ENCODE peak calls at places on chromosome X, in seven cellular contexts. C is posterior vena cava, G is HCT116, V is T-helper 9 cell, T is RWPE1, O is prostate gland, K is PC-9. X is an unnamed sample.

GRCh38 chrX:86002076-86002896 is 45.1 kb downstream of the CHM start:
- DNase-seq in C (no peak), G (peak; percentile 7), V (no peak), T (peak; percentile 1), O (no peak), K (peak; percentile 72), X (peak; percentile 51)

GRCh38 chrX:152959626-152960025 is 34.3 kb downstream of the PNMA5 start:
- DNase-seq in C (no peak), G (no peak), V (no peak), T (no peak), O (no peak), K (no peak), X (no peak)

GRCh38 chrX:40845331-40845911 is 110.1 kb upstream of the MED14 start:
- DNase-seq in C (no peak), G (no peak), V (no peak), T (no peak), O (no peak), K (no peak), X (no peak)

GRCh38 chrX:6558979-6559378 is 24.1 kb upstream of the VCX3A start:
- DNase-seq in C (no peak), G (no peak), V (no peak), T (no peak), O (no peak), K (no peak), X (no peak)

GRCh38 chrX:50881028-50881427 is 29.5 kb upstream of the BMP15 start:
- DNase-seq in C (no peak), G (no peak), V (no peak), T (no peak), O (no peak), K (no peak), X (no peak)

GRCh38 chrX:68681443-68681941 is 34.0 kb downstream of the STARD8 start:
- DNase-seq in C (no peak), G (no peak), V (no peak), T (no peak), O (no peak), K (no peak), X (no peak)

GRCh38 chrX:68999931-69000330 is 165.3 kb downstream of the PJA1 start:
- DNase-seq in C (no peak), G (no peak), V (no peak), T (no peak), O (no peak), K (no peak), X (no peak)

GRCh38 chrX:99301990-99302389 is 1108.1 kb downstream of the PCDH19 start:
- DNase-seq in C (no peak), G (no peak), V (no peak), T (no peak), O (no peak), K (no peak), X (no peak)

GRCh38 chrX:117854806-117855205 is 261.8 kb downstream of the KLHL13 start:
- DNase-seq in C (no peak), G (no peak), V (no peak), T (no peak), O (no peak), K (no peak), X (no peak)

GRCh38 chrX:109886122-109886761 is 116.7 kb upstream of the TMEM164 start:
- DNase-seq in C (peak; percentile 61), G (peak; percentile 37), V (peak; percentile 16), T (peak; percentile 46), O (peak; percentile 6), K (peak; percentile 42), X (no peak)

GRCh38 chrX:154348646-154349358 is 25.6 kb downstream of the FLNA start:
- DNase-seq in C (peak; percentile 81), G (no peak), V (no peak), T (no peak), O (no peak), K (peak; percentile 10), X (peak; percentile 23)

GRCh38 chrX:38664285-38664684 is 102.9 kb downstream of the TSPAN7 start:
- DNase-seq in C (no peak), G (peak; percentile 26), V (no peak), T (peak; percentile 13), O (no peak), K (no peak), X (no peak)

GRCh38 chrX:45849261-45849660 is 648.6 kb upstream of the DIPK2B start:
- DNase-seq in C (no peak), G (peak; percentile 57), V (no peak), T (peak; percentile 51), O (peak; percentile 15), K (peak; percentile 8), X (no peak)

GRCh38 chrX:30690330-30690729 is 37.1 kb downstream of the GK start:
- DNase-seq in C (no peak), G (no peak), V (no peak), T (no peak), O (no peak), K (no peak), X (no peak)

GRCh38 chrX:138255373-138255772 is 456.1 kb downstream of the FGF13 start:
- DNase-seq in C (no peak), G (no peak), V (no peak), T (no peak), O (no peak), K (no peak), X (no peak)

GRCh38 chrX:111100191-111100590 is 4.2 kb downstream of the PAK3 start:
- DNase-seq in C (no peak), G (peak; percentile 10), V (no peak), T (peak; percentile 63), O (peak; percentile 5), K (peak; percentile 13), X (no peak)

GRCh38 chrX:50471390-50471789 is 765 bp upstream of the DGKK start:
- DNase-seq in C (no peak), G (no peak), V (no peak), T (no peak), O (no peak), K (no peak), X (no peak)

GRCh38 chrX:30275498-30275897 is 28.6 kb downstream of the MAGEB1 start:
- DNase-seq in C (no peak), G (peak; percentile 15), V (no peak), T (peak; percentile 3), O (no peak), K (peak; percentile 13), X (no peak)

GRCh38 chrX:40996886-40997530 is 88.2 kb upstream of the USP9X start:
- DNase-seq in C (no peak), G (peak; percentile 42), V (no peak), T (peak; percentile 6), O (no peak), K (no peak), X (no peak)

GRCh38 chrX:14026121-14026520 is 3.6 kb downstream of the GEMIN8 start:
- DNase-seq in C (no peak), G (no peak), V (no peak), T (no peak), O (no peak), K (no peak), X (no peak)

GRCh38 chrX:136061302-136061701 is 76.1 kb downstream of the SLC9A6 start:
- DNase-seq in C (no peak), G (no peak), V (no peak), T (no peak), O (no peak), K (no peak), X (no peak)

GRCh38 chrX:110003167-110004156 is 548 bp downstream of the TMEM164 start:
- DNase-seq in C (no peak), G (no peak), V (no peak), T (peak; percentile 9), O (peak; percentile 5), K (peak; percentile 25), X (no peak)

GRCh38 chrX:12948495-12948894 is 26.4 kb upstream of the TMSB4X start:
- DNase-seq in C (no peak), G (no peak), V (no peak), T (no peak), O (no peak), K (no peak), X (no peak)

GRCh38 chrX:141314441-141314840 is 72.1 kb upstream of the SPANXC start:
- DNase-seq in C (no peak), G (no peak), V (no peak), T (peak; percentile 4), O (no peak), K (no peak), X (no peak)

GRCh38 chrX:101291204-101291603 is at the start of gene TAF7L:
- DNase-seq in C (no peak), G (no peak), V (no peak), T (no peak), O (no peak), K (no peak), X (no peak)

GRCh38 chrX:12447448-12448154 is 309.3 kb downstream of the FRMPD4 start:
- DNase-seq in C (no peak), G (no peak), V (no peak), T (peak; percentile 63), O (peak; percentile 3), K (no peak), X (peak; percentile 30)

GRCh38 chrX:50725310-50725709 is 88.7 kb downstream of the SHROOM4 start:
- DNase-seq in C (no peak), G (no peak), V (no peak), T (no peak), O (no peak), K (no peak), X (no peak)

GRCh38 chrX:154019061-154019621 is 561 bp downstream of the IRAK1 start:
- DNase-seq in C (no peak), G (no peak), V (peak; percentile 12), T (no peak), O (no peak), K (peak; percentile 22), X (no peak)

GRCh38 chrX:44032479-44032878 is 59.3 kb upstream of the NDP start:
- DNase-seq in C (no peak), G (no peak), V (no peak), T (no peak), O (no peak), K (no peak), X (no peak)

GRCh38 chrX:134676440-134676839 is 18.2 kb upstream of the PLAC1 start:
- DNase-seq in C (no peak), G (no peak), V (no peak), T (peak; percentile 51), O (no peak), K (peak; percentile 56), X (no peak)

GRCh38 chrX:3371163-3371562 is 24.7 kb upstream of the MXRA5 start:
- DNase-seq in C (no peak), G (no peak), V (no peak), T (peak; percentile 40), O (no peak), K (no peak), X (no peak)

GRCh38 chrX:9163153-9163790 is 129.3 kb upstream of the FAM9B start:
- DNase-seq in C (no peak), G (no peak), V (no peak), T (no peak), O (no peak), K (no peak), X (no peak)

GRCh38 chrX:71667328-71668247 is at the start of gene LOC101059915:
- DNase-seq in C (no peak), G (no peak), V (no peak), T (no peak), O (no peak), K (no peak), X (no peak)

GRCh38 chrX:107204063-107204605 is 2.1 kb downstream of the NUP62CL start:
- DNase-seq in C (no peak), G (no peak), V (no peak), T (no peak), O (no peak), K (no peak), X (no peak)

GRCh38 chrX:1292581-1293310 is 24.1 kb downstream of the CSF2RA start:
- DNase-seq in C (no peak), G (no peak), V (no peak), T (no peak), O (no peak), K (no peak), X (no peak)